ENCODE peak calls at places on chromosomes 2 and 18, in nine cellular contexts. G, P, T, Y, I, E, M, Q and W are unnamed samples.

GRCh38 chr2:226060228-226060627 is 660.7 kb downstream of the NYAP2 start:
- DNase-seq in P (no peak), Q (no peak), G (no peak), I (no peak), E (no peak), M (no peak), T (no peak), Y (peak; percentile 68), W (no peak)

GRCh38 chr18:33665630-33666029 is 87.6 kb downstream of the ASXL3 start:
- DNase-seq in M (no peak), G (no peak), I (no peak), P (no peak), Y (no peak), T (no peak), Q (no peak), E (no peak), W (no peak)

GRCh38 chr18:62885804-62886203 is 170.5 kb downstream of the PHLPP1 start:
- DNase-seq in Y (no peak), M (no peak), I (no peak), P (no peak), G (no peak), T (no peak), E (no peak), Q (no peak), W (no peak)

GRCh38 chr2:201618744-201619654 is 24.3 kb downstream of the TMEM237 start:
- DNase-seq in E (peak; percentile 65), G (no peak), M (peak; percentile 73), T (peak; percentile 18), Q (no peak), P (no peak), Y (no peak), I (peak; percentile 90), W (no peak)

GRCh38 chr2:226524381-226524843 is 275.2 kb downstream of the IRS1 start:
- DNase-seq in M (peak; percentile 97), Y (peak; percentile 39), P (no peak), Q (peak; percentile 76), E (no peak), I (no peak), G (no peak), T (no peak), W (peak; percentile 16)

GRCh38 chr2:167827352-167828097 is 419.9 kb downstream of the STK39 start:
- DNase-seq in I (no peak), M (no peak), T (no peak), Q (no peak), Y (peak; percentile 99), E (peak; percentile 51), P (no peak), G (no peak), W (no peak)

GRCh38 chr2:188940171-188940570 is 34.0 kb upstream of the COL3A1 start:
- DNase-seq in G (no peak), I (no peak), E (no peak), Q (no peak), M (peak; percentile 60), P (no peak), Y (no peak), T (no peak), W (no peak)

GRCh38 chr18:77165489-77166415 is 33.2 kb upstream of the MBP start:
- DNase-seq in E (no peak), Y (no peak), P (no peak), G (no peak), T (no peak), M (peak; percentile 96), I (no peak), Q (no peak), W (no peak)

GRCh38 chr2:58110765-58111164 is 64.2 kb downstream of the VRK2 start:
- DNase-seq in P (no peak), T (no peak), Q (no peak), Y (no peak), G (no peak), M (no peak), I (no peak), E (no peak), W (no peak)

GRCh38 chr2:37417321-37417720 is 72.9 kb downstream of the QPCT start:
- DNase-seq in E (no peak), P (no peak), M (peak; percentile 47), Y (no peak), T (no peak), Q (peak; percentile 33), I (no peak), G (no peak), W (no peak)

GRCh38 chr2:47558116-47559078 is 155.4 kb downstream of the MSH2 start:
- DNase-seq in E (no peak), Y (no peak), T (no peak), P (no peak), M (peak; percentile 35), G (no peak), I (no peak), Q (no peak), W (no peak)

DNA sequence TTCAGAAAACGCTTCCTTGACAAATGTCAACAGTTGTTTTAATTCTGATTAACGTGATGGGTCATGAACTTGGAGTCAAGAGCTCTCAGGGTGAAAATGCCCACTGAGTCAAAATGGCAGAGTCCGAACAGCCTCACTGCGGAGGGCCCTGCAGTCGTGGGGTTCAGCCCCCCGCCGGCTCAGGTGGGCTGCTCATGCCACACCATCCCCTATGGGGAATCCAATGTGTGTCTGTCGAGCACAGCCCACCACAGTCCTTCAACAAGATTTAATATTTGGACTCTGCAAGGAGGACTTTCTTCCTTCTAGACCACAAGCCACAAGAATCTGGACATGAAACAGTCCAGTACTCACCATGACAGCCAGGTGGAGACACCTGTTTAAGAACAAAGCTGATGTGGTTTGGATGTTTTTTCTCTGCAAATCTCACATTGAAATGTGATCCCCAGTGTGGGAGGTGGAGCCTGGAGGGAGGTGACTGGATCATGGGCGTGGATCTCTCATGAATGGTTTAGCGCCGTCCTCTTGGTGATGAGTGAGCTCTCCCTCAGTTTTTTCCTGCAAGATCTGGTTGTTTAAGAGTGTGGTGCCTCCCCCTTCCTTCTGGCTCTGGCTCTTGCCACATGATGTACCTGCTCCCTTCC is 201.0 kb downstream of the NDUFA10 start:
- DNase-seq in Q (no peak), T (peak; percentile 45), M (peak; percentile 17), I (peak; percentile 31), G (peak; percentile 46), Y (peak; percentile 66), E (no peak), P (peak; percentile 58), W (peak; percentile 10)
- TF ChIP-seq CTCF in Q (peak; percentile 24), T (peak; percentile 70), M (no peak), I (peak; percentile 6), G (no peak), Y (peak; percentile 64), E (no peak), P (peak; percentile 61), W (peak; percentile 62)

DNA sequence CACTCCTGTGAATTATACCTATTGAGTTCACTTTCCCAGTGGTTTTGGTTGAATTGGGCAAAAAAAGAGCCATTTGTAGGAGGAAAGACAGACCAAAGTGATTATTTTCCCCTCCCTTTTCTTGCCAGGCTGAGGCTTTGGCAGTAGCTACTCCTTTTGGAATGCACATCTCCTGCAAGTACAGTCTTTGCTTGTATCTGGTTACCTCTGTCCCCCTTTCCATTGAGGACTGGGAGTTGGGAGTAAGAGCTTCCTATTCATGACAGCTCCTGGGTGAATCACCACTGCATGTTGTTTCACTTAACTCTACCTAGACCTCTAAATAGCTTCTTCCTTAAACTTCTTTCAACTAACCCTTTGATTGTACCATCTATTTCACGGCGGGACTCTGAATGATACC is 695.3 kb upstream of the ZNF804A start:
- DNase-seq in M (peak; percentile 20), Y (no peak), T (no peak), I (no peak), Q (no peak), E (no peak), P (no peak), G (no peak), W (no peak)
- TF ChIP-seq CTCF in M (no peak), Y (no peak), T (no peak), I (no peak), Q (no peak), E (no peak), P (no peak), G (no peak), W (no peak)

DNA sequence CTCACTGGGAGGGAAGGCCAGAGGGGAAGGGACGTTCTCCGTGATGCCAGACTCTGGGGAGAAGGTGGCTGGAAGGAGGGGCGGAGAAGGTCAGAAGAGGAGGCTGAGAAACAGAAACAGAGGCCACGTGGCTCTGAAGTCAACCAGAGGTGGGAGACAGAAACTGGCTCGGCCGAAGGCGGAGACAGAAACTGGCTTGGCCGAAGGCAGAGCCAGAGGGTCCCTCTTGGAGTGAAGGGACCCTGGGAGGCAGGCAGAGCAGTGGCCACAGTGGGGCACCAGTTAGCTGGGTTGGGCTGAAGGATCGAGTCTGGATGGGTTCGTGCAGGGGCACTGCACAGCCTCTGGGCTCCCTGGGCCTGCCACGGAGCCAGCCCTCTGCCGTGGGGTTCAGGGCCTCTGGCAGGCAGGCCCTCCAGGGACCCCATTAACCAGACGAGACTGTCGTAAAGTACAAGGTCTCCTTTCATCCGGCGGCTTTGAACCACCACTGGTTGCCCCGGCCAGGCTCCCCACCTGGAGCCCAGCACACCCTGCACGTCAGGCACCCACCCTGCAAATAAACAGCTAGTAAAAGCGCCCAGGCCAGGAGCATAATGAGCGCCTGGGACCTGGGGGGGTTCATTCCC is 218.8 kb downstream of the DYSF start:
- DNase-seq in Y (peak; percentile 18), T (no peak), I (peak; percentile 50), Q (no peak), E (no peak), M (no peak), G (peak; percentile 80), P (peak; percentile 67), W (no peak)
- TF ChIP-seq CTCF in Y (peak; percentile 70), T (no peak), I (no peak), Q (peak; percentile 35), E (no peak), M (no peak), G (no peak), P (peak; percentile 35), W (no peak)

DNA sequence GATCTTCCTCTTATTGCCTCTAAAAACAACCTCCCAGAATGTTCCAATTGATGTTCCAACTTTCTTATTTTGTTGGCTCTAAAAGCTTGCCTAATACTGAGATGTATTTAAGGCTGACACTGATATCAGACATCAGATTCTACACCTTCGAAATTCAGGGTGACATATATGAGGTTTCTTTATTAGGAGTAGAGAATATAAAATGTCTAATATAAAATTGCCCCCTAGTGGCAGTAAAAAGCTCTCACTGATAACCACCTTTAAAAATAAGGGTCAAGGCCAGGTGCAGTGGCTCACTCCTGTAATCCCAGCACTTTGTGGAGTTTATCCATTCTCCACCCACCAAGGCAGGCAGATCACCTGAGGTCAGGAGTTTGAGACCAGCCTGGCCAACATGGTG is 789.7 kb upstream of the SLC39A10 start:
- DNase-seq in G (no peak), M (peak; percentile 2), P (no peak), T (no peak), Y (no peak), Q (no peak), I (no peak), E (no peak), W (peak; percentile 5)
- TF ChIP-seq CTCF in G (peak; percentile 53), M (peak; percentile 49), P (peak; percentile 75), T (peak; percentile 73), Y (peak; percentile 11), Q (peak; percentile 73), I (peak; percentile 37), E (peak; percentile 26), W (peak; percentile 67)

GRCh38 chr18:27750014-27750413 is 426.9 kb downstream of the CDH2 start:
- DNase-seq in P (no peak), T (peak; percentile 69), G (no peak), E (no peak), Q (peak; percentile 73), M (peak; percentile 23), I (no peak), Y (peak; percentile 16), W (peak; percentile 72)
- TF ChIP-seq CTCF in P (peak; percentile 81), T (peak; percentile 53), G (peak; percentile 85), E (no peak), Q (peak; percentile 86), M (peak; percentile 49), I (peak; percentile 34), Y (peak; percentile 62), W (peak; percentile 76)

GRCh38 chr2:113192459-113193100 is 18.8 kb downstream of the PSD4 start:
- DNase-seq in M (no peak), E (no peak), G (no peak), T (no peak), P (no peak), Y (no peak), Q (no peak), I (no peak), W (no peak)
- TF ChIP-seq CTCF in M (no peak), E (no peak), G (no peak), T (no peak), P (no peak), Y (peak; percentile 73), Q (peak; percentile 28), I (no peak), W (peak; percentile 37)